ENCODE peak calls at places on chromosome 4, in seven cellular contexts. W is CD8-positive, alpha-beta T cell; H is transverse colon; D is PC-3; B is fibroblast of lung; Q is breast epithelium; K is foreskin keratinocyte. X is an unnamed sample.

GRCh38 chr4:76504613-76505465 is 69.8 kb downstream of the SHROOM3 start:
- DNase-seq in K (peak; percentile 35), H (no peak), B (peak; percentile 49), D (peak; percentile 61), Q (no peak), W (no peak), X (no peak)

GRCh38 chr4:183987529-183987946 is 82.4 kb downstream of the STOX2 start:
- DNase-seq in Q (peak; percentile 71), W (no peak), B (peak; percentile 91), K (peak; percentile 97), H (peak; percentile 66), D (peak; percentile 76), X (no peak)

GRCh38 chr4:112214397-112215264 is 17.0 kb upstream of the AP1AR start:
- DNase-seq in D (peak; percentile 55), W (no peak), K (no peak), Q (no peak), B (peak; percentile 19), H (no peak), X (no peak)

GRCh38 chr4:166422475-166422874 is 549.4 kb downstream of the TLL1 start:
- DNase-seq in B (peak; percentile 91), W (no peak), D (peak; percentile 75), Q (no peak), H (no peak), K (peak; percentile 50), X (no peak)

GRCh38 chr4:17884063-17884462 is 73.3 kb downstream of the NCAPG start:
- DNase-seq in W (no peak), Q (no peak), K (no peak), B (peak; percentile 12), H (no peak), D (no peak), X (no peak)

GRCh38 chr4:100811046-100811445 is 293.2 kb upstream of the EMCN start:
- DNase-seq in H (no peak), D (no peak), Q (no peak), W (no peak), B (no peak), K (no peak), X (no peak)

GRCh38 chr4:12409507-12410190 is 981.0 kb upstream of the HS3ST1 start:
- DNase-seq in K (peak; percentile 69), Q (no peak), W (no peak), H (no peak), B (peak; percentile 1), D (peak; percentile 50), X (no peak)

GRCh38 chr4:165204462-165204830 is 2.9 kb upstream of the KLHL2 start:
- DNase-seq in D (peak; percentile 69), Q (no peak), K (peak; percentile 40), B (peak; percentile 64), H (no peak), W (no peak), X (no peak)

GRCh38 chr4:174141876-174142275 is 141.6 kb downstream of the FBXO8 start:
- DNase-seq in Q (no peak), K (no peak), B (no peak), W (no peak), H (no peak), D (no peak), X (no peak)

GRCh38 chr4:15868065-15868464 is 70.5 kb downstream of the FGFBP1 start:
- DNase-seq in K (peak; percentile 74), W (no peak), B (peak; percentile 49), H (no peak), Q (no peak), D (peak; percentile 37), X (no peak)

GRCh38 chr4:101850698-101851097 is 60.2 kb downstream of the BANK1 start:
- DNase-seq in Q (no peak), B (no peak), D (no peak), H (no peak), W (no peak), K (no peak), X (no peak)

GRCh38 chr4:26452565-26453531 is 37.4 kb downstream of the CCKAR start:
- DNase-seq in Q (no peak), W (no peak), K (no peak), H (no peak), B (no peak), D (no peak), X (peak; percentile 55)

GRCh38 chr4:102328045-102328444 is 17.2 kb downstream of the SLC39A8 start:
- DNase-seq in D (peak; percentile 23), Q (no peak), W (no peak), B (peak; percentile 84), H (no peak), K (peak; percentile 50), X (no peak)

GRCh38 chr4:105895609-105896460 is 564 bp downstream of the NPNT start:
- DNase-seq in H (peak; percentile 52), D (peak; percentile 35), Q (no peak), K (peak; percentile 42), B (peak; percentile 2), W (no peak), X (no peak)

GRCh38 chr4:124583797-124584196 is 128.7 kb downstream of the ANKRD50 start:
- DNase-seq in B (no peak), D (no peak), W (no peak), K (no peak), H (no peak), Q (no peak), X (no peak)

GRCh38 chr4:2066011-2066551 is 7.0 kb downstream of the NAT8L start:
- DNase-seq in Q (no peak), B (no peak), D (no peak), W (no peak), H (no peak), K (no peak), X (no peak)

GRCh38 chr4:17654701-17655100 is 40.3 kb downstream of the MED28 start:
- DNase-seq in D (no peak), H (no peak), Q (no peak), B (no peak), W (no peak), K (no peak), X (no peak)

GRCh38 chr4:57071340-57071739 is 38.8 kb downstream of the IGFBP7 start:
- DNase-seq in Q (no peak), D (no peak), H (no peak), K (no peak), B (peak; percentile 62), W (no peak), X (no peak)

GRCh38 chr4:688695-689497 is at the start of gene SLC49A3:
- DNase-seq in Q (no peak), H (peak; percentile 43), D (no peak), B (no peak), K (no peak), W (no peak), X (no peak)

GRCh38 chr4:88033309-88033708 is 25.9 kb downstream of the PKD2 start:
- DNase-seq in H (peak; percentile 25), W (no peak), B (peak; percentile 51), Q (no peak), D (peak; percentile 74), K (peak; percentile 44), X (no peak)

GRCh38 chr4:5826437-5827107 is 66.3 kb downstream of the CRMP1 start:
- DNase-seq in W (no peak), H (no peak), B (no peak), K (no peak), Q (no peak), D (no peak), X (no peak)

GRCh38 chr4:74365761-74366160 is 816 bp downstream of the EREG start:
- DNase-seq in K (no peak), Q (no peak), W (no peak), D (no peak), H (peak; percentile 57), B (peak; percentile 13), X (no peak)

GRCh38 chr4:3304831-3305609 is 12.2 kb downstream of the RGS12 start:
- DNase-seq in D (no peak), Q (no peak), K (no peak), B (peak; percentile 57), H (no peak), W (no peak), X (no peak)

GRCh38 chr4:82517043-82517442 is 44.7 kb downstream of the TMEM150C start:
- DNase-seq in H (no peak), D (peak; percentile 14), B (peak; percentile 73), W (no peak), Q (no peak), K (peak; percentile 14), X (no peak)

GRCh38 chr4:6331018-6331417 is 61.4 kb downstream of the WFS1 start:
- DNase-seq in Q (no peak), W (no peak), H (peak; percentile 23), D (peak; percentile 47), B (no peak), K (no peak), X (no peak)

DNA sequence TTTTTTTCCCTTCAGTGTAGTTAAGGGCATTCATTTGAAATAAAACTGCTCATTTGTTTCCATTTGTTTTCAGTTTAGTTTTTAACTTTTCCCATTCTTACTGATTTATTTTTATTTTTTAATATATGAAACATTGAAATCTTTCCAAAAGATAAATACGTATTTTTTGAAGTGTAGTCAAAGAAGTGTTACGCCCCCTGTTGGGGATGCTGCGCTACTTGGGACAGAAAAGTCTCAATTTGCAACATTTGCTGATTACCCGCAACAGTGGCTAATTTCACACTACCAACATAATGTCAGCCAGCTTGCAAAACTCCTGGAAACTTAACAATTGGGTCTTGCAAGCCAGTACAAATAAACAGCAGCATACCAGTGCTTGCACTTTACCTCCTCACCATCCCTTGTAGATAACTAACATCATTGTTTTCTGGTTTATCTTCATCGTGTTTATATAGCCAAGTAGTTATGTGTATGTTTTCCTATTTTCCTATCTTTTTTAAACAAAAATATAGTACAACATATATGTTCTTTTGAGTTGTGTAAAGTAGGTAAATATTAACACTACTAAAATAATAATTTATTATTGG is 158.6 kb downstream of the STPG2 start:
- DNase-seq in D (peak; percentile 26), H (no peak), K (no peak), W (no peak), B (no peak), Q (no peak), X (no peak)
- TF ChIP-seq CTCF in D (peak; percentile 66), H (no peak), K (peak; percentile 42), W (no peak), B (no peak), Q (no peak), X (no peak)

GRCh38 chr4:41189076-41189475 is 25.3 kb downstream of the APBB2 start:
- DNase-seq in W (no peak), H (no peak), K (no peak), D (no peak), Q (no peak), B (peak; percentile 36), X (no peak)
- H3K4me1 ChIP-seq in W (no peaks in the 10 kb centered on the region), H (peaks cover 8% of the 10 kb centered on the region), K (peaks cover 29% of the 10 kb centered on the region), D (peaks cover 24% of the 10 kb centered on the region), Q (no peaks in the 10 kb centered on the region), B (no peaks in the 10 kb centered on the region), X (peaks cover 28% of the 10 kb centered on the region)

GRCh38 chr4:146742416-146742815 is 103.7 kb downstream of the POU4F2 start:
- DNase-seq in H (no peak), D (no peak), Q (no peak), B (peak; percentile 19), K (no peak), W (no peak), X (no peak)
- TF ChIP-seq CTCF in H (no peak), D (no peak), Q (no peak), B (no peak), K (no peak), W (no peak), X (no peak)

GRCh38 chr4:121096174-121096573 is 23.8 kb upstream of the NDNF start:
- DNase-seq in K (no peak), H (no peak), W (no peak), B (no peak), Q (no peak), D (peak; percentile 1), X (no peak)

GRCh38 chr4:121094297-121094966 is 22.1 kb upstream of the NDNF start:
- DNase-seq in D (no peak), W (no peak), K (no peak), B (no peak), Q (no peak), H (no peak), X (no peak)

GRCh38 chr4:121096629-121097028 is 24.3 kb upstream of the NDNF start:
- DNase-seq in H (no peak), W (no peak), B (peak; percentile 27), D (peak; percentile 50), K (peak; percentile 18), Q (no peak), X (no peak)

GRCh38 chr4:121100093-121100775 is 27.9 kb upstream of the NDNF start:
- DNase-seq in Q (no peak), B (no peak), K (no peak), H (no peak), W (no peak), D (no peak), X (no peak)
- H3K4me1 ChIP-seq in Q (no peaks in the 10 kb centered on the region), B (no peaks in the 10 kb centered on the region), K (no peaks in the 10 kb centered on the region), H (no peaks in the 10 kb centered on the region), W (no peaks in the 10 kb centered on the region), D (no peaks in the 10 kb centered on the region), X (no peaks in the 10 kb centered on the region)

X was measured in vagina.